ENCODE peak calls at places on chromosome 3, in four cellular contexts. One of them, this sample, is unnamed.

GRCh38 chr3:79618883-79619282 is 148.9 kb downstream of the ROBO1 start:
- DNase-seq in MV-4-11: no peak
- DNase-seq in stimulated activated CD4-positive, alpha-beta T cell treated with anti-CD3 and anti-CD28 coated beads, Interleukin-2, amount 100 ng/mL, for 48 hours: no peak
- DNase-seq in H9: no peak
- DNase-seq in this sample: no peak

GRCh38 chr3:49406571-49407565 is 4.9 kb downstream of the RHOA start:
- DNase-seq in stimulated activated CD4-positive, alpha-beta T cell treated with anti-CD3 and anti-CD28 coated beads, Interleukin-2, amount 100 ng/mL, for 48 hours: no peak
- DNase-seq in H9: no peak
- DNase-seq in MV-4-11: no peak
- DNase-seq in this sample: no peak

GRCh38 chr3:72011495-72011894 is 226.5 kb upstream of the PROK2 start:
- DNase-seq in MV-4-11: no peak
- DNase-seq in H9: no peak
- DNase-seq in stimulated activated CD4-positive, alpha-beta T cell treated with anti-CD3 and anti-CD28 coated beads, Interleukin-2, amount 100 ng/mL, for 48 hours: no peak
- DNase-seq in this sample: peak; percentile 88

GRCh38 chr3:194768586-194768985 is 82.9 kb downstream of the FAM43A start:
- DNase-seq in H9: no peak
- DNase-seq in MV-4-11: no peak
- DNase-seq in stimulated activated CD4-positive, alpha-beta T cell treated with anti-CD3 and anti-CD28 coated beads, Interleukin-2, amount 100 ng/mL, for 48 hours: no peak
- DNase-seq in this sample: no peak

GRCh38 chr3:182392182-182392917 is 401.0 kb upstream of the ATP11B start:
- DNase-seq in MV-4-11: no peak
- DNase-seq in stimulated activated CD4-positive, alpha-beta T cell treated with anti-CD3 and anti-CD28 coated beads, Interleukin-2, amount 100 ng/mL, for 48 hours: no peak
- DNase-seq in H9: no peak
- DNase-seq in this sample: no peak

GRCh38 chr3:15287565-15288330 is 44.6 kb downstream of the SH3BP5 start:
- DNase-seq in MV-4-11: peak; percentile 88
- DNase-seq in H9: no peak
- DNase-seq in stimulated activated CD4-positive, alpha-beta T cell treated with anti-CD3 and anti-CD28 coated beads, Interleukin-2, amount 100 ng/mL, for 48 hours: no peak
- DNase-seq in this sample: peak; percentile 81

GRCh38 chr3:124671123-124671522 is 59.1 kb upstream of the UMPS start:
- DNase-seq in stimulated activated CD4-positive, alpha-beta T cell treated with anti-CD3 and anti-CD28 coated beads, Interleukin-2, amount 100 ng/mL, for 48 hours: no peak
- DNase-seq in H9: no peak
- DNase-seq in MV-4-11: peak; percentile 25
- DNase-seq in this sample: no peak

GRCh38 chr3:70072180-70072579 is 72.6 kb downstream of the SAMMSON start:
- DNase-seq in MV-4-11: no peak
- DNase-seq in stimulated activated CD4-positive, alpha-beta T cell treated with anti-CD3 and anti-CD28 coated beads, Interleukin-2, amount 100 ng/mL, for 48 hours: no peak
- DNase-seq in H9: no peak
- DNase-seq in this sample: no peak

GRCh38 chr3:5568451-5568850 is 380.9 kb downstream of the EDEM1 start:
- DNase-seq in MV-4-11: no peak
- DNase-seq in stimulated activated CD4-positive, alpha-beta T cell treated with anti-CD3 and anti-CD28 coated beads, Interleukin-2, amount 100 ng/mL, for 48 hours: no peak
- DNase-seq in H9: peak; percentile 43
- DNase-seq in this sample: no peak

GRCh38 chr3:27345493-27345892 is 23.7 kb downstream of the NEK10 start:
- DNase-seq in MV-4-11: peak; percentile 36
- DNase-seq in H9: no peak
- DNase-seq in stimulated activated CD4-positive, alpha-beta T cell treated with anti-CD3 and anti-CD28 coated beads, Interleukin-2, amount 100 ng/mL, for 48 hours: no peak
- DNase-seq in this sample: no peak

GRCh38 chr3:191397771-191398170 is 63.2 kb upstream of the PYDC2 start:
- DNase-seq in MV-4-11: no peak
- DNase-seq in stimulated activated CD4-positive, alpha-beta T cell treated with anti-CD3 and anti-CD28 coated beads, Interleukin-2, amount 100 ng/mL, for 48 hours: no peak
- DNase-seq in H9: no peak
- DNase-seq in this sample: peak; percentile 35

This sample was measured in astrocyte.